ENCODE peak calls at places on chromosomes 4 and X, in ten cellular contexts. W is activated T-helper 1 cell treated with Interleukin-2 at 50 U/mL for 16 hours; B is HEK293T; L is hippocampal formation; G is CD4-positive, alpha-beta memory T cell; X is head of caudate nucleus; Z is T-helper 9 cell; Y is activated gamma-delta T cell treated with Interleukin-2 at 50 U/mL for 16 hours; J is astrocyte of the hippocampus; O is T-helper 1 cell. D is an unnamed sample.
A peak's percentile ranks its signal among the peaks of the same experiment; 100 is the strongest.

GRCh38 chr4:168604496-168605373 is 107.9 kb downstream of the PALLD start:
- DNase-seq in O (no peak), B (peak; percentile 32), J (peak; percentile 96), G (no peak), W (no peak), Z (no peak), X (peak; percentile 41), Y (no peak), L (peak; percentile 25), D (no peak)

GRCh38 chrX:119147486-119147885 is 19.9 kb upstream of the KIAA1210 start:
- DNase-seq in Y (no peak), W (no peak), Z (no peak), X (no peak), L (no peak), B (no peak), J (no peak), G (no peak), O (no peak), D (no peak)

GRCh38 chr4:141610365-141610764 is 26.0 kb upstream of the IL15 start:
- DNase-seq in W (no peak), Y (no peak), O (no peak), L (no peak), G (no peak), B (no peak), Z (no peak), J (no peak), X (no peak), D (no peak)

GRCh38 chr4:7754565-7755262 is 184.9 kb downstream of the AFAP1 start:
- DNase-seq in Y (no peak), L (no peak), J (no peak), X (no peak), O (no peak), Z (no peak), W (no peak), B (no peak), G (no peak), D (no peak)

GRCh38 chr4:119103263-119103662 is 32.4 kb upstream of the MYOZ2 start:
- DNase-seq in W (no peak), B (no peak), Y (no peak), Z (no peak), X (no peak), O (no peak), G (no peak), L (no peak), J (peak; percentile 90), D (no peak)

GRCh38 chrX:15749642-15750610 is 11.9 kb downstream of the CA5B start:
- DNase-seq in G (peak; percentile 60), Z (no peak), X (peak; percentile 13), O (no peak), W (no peak), Y (peak; percentile 24), J (no peak), B (no peak), L (no peak), D (no peak)

GRCh38 chr4:102598102-102598758 is 97.1 kb downstream of the NFKB1 start:
- DNase-seq in L (no peak), O (no peak), J (peak; percentile 39), Z (no peak), X (no peak), Y (no peak), B (no peak), W (no peak), G (peak; percentile 73), D (no peak)

GRCh38 chr4:141455651-141456050 is 180.7 kb upstream of the IL15 start:
- DNase-seq in L (no peak), Z (no peak), G (no peak), Y (no peak), W (no peak), B (no peak), J (no peak), X (no peak), O (no peak), D (no peak)

GRCh38 chrX:25021132-25021498 is 5.3 kb upstream of the ARX start:
- DNase-seq in L (no peak), J (no peak), B (peak; percentile 28), X (no peak), Z (no peak), O (no peak), Y (no peak), G (no peak), W (no peak), D (no peak)

GRCh38 chrX:99266255-99266654 is 1143.8 kb downstream of the PCDH19 start:
- DNase-seq in J (no peak), Z (no peak), O (no peak), Y (no peak), B (no peak), X (no peak), G (no peak), W (no peak), L (no peak), D (no peak)

GRCh38 chrX:19595036-19595435 is 79.7 kb upstream of the MAP3K15 start:
- DNase-seq in G (no peak), O (no peak), X (no peak), B (no peak), J (no peak), W (no peak), L (no peak), Z (no peak), Y (no peak), D (no peak)

GRCh38 chr4:175298119-175298518 is 380.0 kb downstream of the ADAM29 start:
- DNase-seq in J (no peak), Z (no peak), W (no peak), Y (no peak), G (no peak), X (no peak), O (no peak), B (no peak), L (no peak), D (no peak)

GRCh38 chr4:112340048-112340447 is 42.9 kb downstream of the ALPK1 start:
- DNase-seq in X (no peak), Z (no peak), B (no peak), Y (no peak), J (peak; percentile 18), O (no peak), G (no peak), W (no peak), L (no peak), D (no peak)

GRCh38 chr4:148095346-148095923 is 346.8 kb downstream of the NR3C2 start:
- DNase-seq in B (no peak), X (no peak), Y (no peak), L (no peak), O (no peak), W (no peak), Z (no peak), J (no peak), G (no peak), D (no peak)

GRCh38 chrX:130626521-130626920 is 224.7 kb downstream of the RBMX2 start:
- DNase-seq in J (no peak), Z (no peak), W (no peak), X (no peak), Y (no peak), L (no peak), G (no peak), B (no peak), O (no peak), D (no peak)

GRCh38 chr4:135418353-135418752 is 1216.8 kb upstream of the PABPC4L start:
- DNase-seq in Z (no peak), B (peak; percentile 25), Y (no peak), W (no peak), X (no peak), L (no peak), J (peak; percentile 31), O (no peak), G (no peak), D (no peak)

GRCh38 chr4:143599827-143600226 is 86.3 kb downstream of the SMARCA5 start:
- DNase-seq in W (no peak), J (peak; percentile 12), L (no peak), X (no peak), B (no peak), G (no peak), Y (no peak), O (no peak), Z (no peak), D (no peak)

GRCh38 chr4:105895609-105896460 is 564 bp downstream of the NPNT start:
- DNase-seq in G (no peak), X (no peak), W (no peak), Y (no peak), J (peak; percentile 43), B (peak; percentile 37), O (no peak), Z (no peak), L (no peak), D (peak; percentile 23)

GRCh38 chr4:187141101-187141500 is 417.4 kb upstream of the FAT1 start:
- DNase-seq in Y (no peak), W (no peak), O (no peak), X (no peak), J (peak; percentile 27), B (no peak), Z (no peak), L (no peak), G (no peak), D (no peak)

GRCh38 chr4:123418486-123418931 is 21.9 kb downstream of the SPRY1 start:
- DNase-seq in W (no peak), G (no peak), L (no peak), O (no peak), B (no peak), J (peak; percentile 95), Y (no peak), Z (no peak), X (no peak), D (no peak)

GRCh38 chr4:56575820-56576429 is 70.3 kb downstream of the ARL9 start:
- DNase-seq in G (peak; percentile 10), J (peak; percentile 65), O (no peak), Z (no peak), L (peak; percentile 38), X (no peak), B (peak; percentile 22), W (no peak), Y (no peak), D (no peak)

GRCh38 chrX:111837226-111837625 is 38.8 kb upstream of the TRPC5OS start:
- DNase-seq in X (no peak), Z (no peak), L (no peak), B (no peak), J (no peak), O (no peak), Y (no peak), W (no peak), G (no peak), D (no peak)

GRCh38 chr4:76993787-76994641 is 44.5 kb downstream of the SEPTIN11 start:
- DNase-seq in B (no peak), J (no peak), Y (peak; percentile 41), G (peak; percentile 75), W (peak; percentile 25), X (no peak), L (no peak), O (peak; percentile 63), Z (peak; percentile 44), D (no peak)